ENCODE peak calls at places on chromosomes 3 and 15, in five cellular contexts. C, W, D, A and U are unnamed samples.
A peak's percentile ranks its signal among the peaks of the same experiment; 100 is the strongest.

GRCh38 chr15:60172147-60172546 is 168.0 kb downstream of the FOXB1 start:
- DNase-seq in C (no peak), W (no peak), D (no peak), A (no peak), U (no peak)

GRCh38 chr3:80643421-80643820 is 875.6 kb upstream of the ROBO1 start:
- DNase-seq in C (no peak), W (no peak), D (no peak), A (no peak), U (no peak)

GRCh38 chr3:156837130-156837529 is 11.0 kb downstream of the LEKR1 start:
- DNase-seq in C (no peak), W (no peak), D (no peak), A (no peak), U (no peak)

GRCh38 chr3:72848703-72849081 is 447 bp upstream of the SHQ1 start:
- DNase-seq in C (peak; percentile 16), W (no peak), D (peak; percentile 4), A (no peak), U (no peak)

GRCh38 chr3:139561959-139562676 is 22.6 kb upstream of the RBP1 start:
- DNase-seq in C (peak; percentile 88), W (no peak), D (no peak), A (peak; percentile 87), U (no peak)

GRCh38 chr15:40516322-40516721 is 45.5 kb downstream of the CHST14 start:
- DNase-seq in C (no peak), W (no peak), D (no peak), A (no peak), U (no peak)

GRCh38 chr15:29972051-29972450 is 110.7 kb upstream of the GOLGA8J start:
- DNase-seq in C (no peak), W (no peak), D (no peak), A (no peak), U (no peak)

GRCh38 chr15:31274496-31275330 is 51.9 kb upstream of the KLF13 start:
- DNase-seq in C (no peak), W (no peak), D (no peak), A (no peak), U (no peak)